ENCODE peak calls at places on chromosomes 1 and 21, in nine cellular contexts. Q is psoas muscle, K is body of pancreas, B is progenitor cell of endocrine pancreas, E is IMR-90, Y is tibial nerve, N is ascending aorta, L is heart right ventricle, F is tibial artery. X is an unnamed sample.

GRCh38 chr1:79290927-79291474 is 284.5 kb upstream of the ADGRL4 start:
- DNase-seq in Q (no peak), K (no peak), B (no peak), E (no peak), Y (no peak), N (no peak), L (no peak), F (no peak), X (no peak)

GRCh38 chr21:36589352-36589971 is 109.5 kb upstream of the SIM2 start:
- DNase-seq in Q (peak), K (peak), B (no peak), E (peak), Y (no peak), N (no peak), L (peak), F (no peak), X (no peak)

GRCh38 chr1:168732736-168733135 is 3.7 kb upstream of the DPT start:
- DNase-seq in Q (no peak), K (no peak), B (no peak), E (no peak), Y (no peak), N (no peak), L (no peak), F (no peak), X (no peak)

GRCh38 chr1:226033599-226034390 is 28.7 kb upstream of the H3-3A start:
- DNase-seq in Q (no peak), K (peak), B (no peak), E (no peak), Y (no peak), N (peak), L (peak), F (no peak), X (no peak)

GRCh38 chr1:178529364-178530036 is 16.6 kb downstream of the TEX35 start:
- DNase-seq in Q (no peak), K (no peak), B (no peak), E (no peak), Y (no peak), N (no peak), L (no peak), F (peak), X (no peak)

GRCh38 chr1:62361426-62361825 is 42.2 kb upstream of the KANK4 start:
- DNase-seq in Q (no peak), K (peak), B (no peak), E (no peak), Y (no peak), N (no peak), L (no peak), F (no peak), X (no peak)

GRCh38 chr1:85137660-85138059 is 63.2 kb downstream of the SYDE2 start:
- DNase-seq in Q (no peak), K (peak), B (peak), E (no peak), Y (no peak), N (no peak), L (peak), F (no peak), X (no peak)

GRCh38 chr1:70441392-70442035 is 30.4 kb downstream of the CTH start:
- DNase-seq in Q (no peak), K (no peak), B (no peak), E (no peak), Y (no peak), N (no peak), L (peak), F (no peak), X (no peak)

GRCh38 chr21:45992311-45993209 is 11.0 kb downstream of the COL6A1 start:
- DNase-seq in Q (peak), K (peak), B (no peak), E (no peak), Y (peak), N (peak), L (peak), F (peak), X (no peak)

GRCh38 chr1:66393586-66394334 is 140.2 kb upstream of the SGIP1 start:
- DNase-seq in Q (peak), K (peak), B (no peak), E (no peak), Y (no peak), N (no peak), L (no peak), F (no peak), X (no peak)

GRCh38 chr1:2046225-2046917 is 3.8 kb upstream of the PRKCZ start:
- DNase-seq in Q (no peak), K (peak), B (peak), E (no peak), Y (no peak), N (no peak), L (peak), F (no peak), X (no peak)

GRCh38 chr1:162632234-162632666 is at the start of gene DDR2:
- DNase-seq in Q (peak), K (peak), B (no peak), E (peak), Y (peak), N (peak), L (peak), F (peak), X (no peak)

GRCh38 chr1:201503397-201504176 is 3.3 kb downstream of the CSRP1 start:
- DNase-seq in Q (no peak), K (peak), B (peak), E (peak), Y (no peak), N (peak), L (peak), F (peak), X (no peak)

GRCh38 chr1:64864018-64864945 is 102.1 kb downstream of the JAK1 start:
- DNase-seq in Q (peak), K (peak), B (no peak), E (no peak), Y (no peak), N (peak), L (peak), F (peak), X (peak)

GRCh38 chr1:92968138-92969032 is 7.1 kb upstream of the DIPK1A start:
- DNase-seq in Q (no peak), K (peak), B (no peak), E (no peak), Y (no peak), N (no peak), L (no peak), F (no peak), X (no peak)
- TF ChIP-seq CTCF in Q (peak), K (peak), B (peak), E (peak), Y (peak), N (peak), L (peak), F (no peak), X (peak)

DNA sequence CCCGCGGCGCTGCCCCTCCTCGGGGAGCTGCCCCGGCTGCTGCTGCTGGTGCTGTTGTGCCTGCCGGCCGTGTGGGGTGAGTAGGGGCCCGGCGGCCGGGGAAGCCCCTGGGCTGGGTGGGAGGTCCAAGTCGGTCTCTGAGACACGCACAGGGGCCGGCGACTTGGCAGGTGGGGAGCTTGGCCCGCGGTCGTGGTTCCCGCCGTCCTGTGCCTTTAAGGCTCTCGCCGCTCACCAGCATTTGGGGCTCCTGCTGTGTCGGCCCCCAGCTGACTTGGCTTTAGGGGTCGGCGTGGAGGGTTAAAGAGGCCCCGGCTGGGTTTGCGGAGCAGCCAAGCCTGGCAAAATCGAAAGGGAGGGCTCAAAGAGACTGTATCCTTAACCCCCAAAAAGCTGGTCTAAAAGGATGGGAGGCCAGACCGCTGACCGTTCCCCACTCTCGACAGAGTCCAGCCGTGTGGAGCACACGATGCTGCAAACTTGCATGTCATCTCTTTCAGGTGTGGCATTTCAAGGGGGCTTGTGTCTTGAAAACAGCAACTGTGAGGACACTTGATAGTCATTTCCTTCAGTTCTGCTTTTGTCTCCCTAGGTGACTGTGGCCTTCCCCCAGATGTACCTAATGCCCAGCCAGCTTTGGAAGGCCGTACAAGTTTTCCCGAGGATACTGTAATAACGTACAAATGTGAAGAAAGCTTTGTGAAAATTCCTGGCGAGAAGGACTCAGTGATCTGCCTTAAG is 482 bp downstream of the CD55 start:
- DNase-seq in Q (no peak), K (no peak), B (no peak), E (no peak), Y (no peak), N (peak), L (no peak), F (no peak), X (no peak)
- TF ChIP-seq CTCF in Q (no peak), K (no peak), B (no peak), E (no peak), Y (peak), N (no peak), L (no peak), F (no peak), X (no peak)

GRCh38 chr1:30145723-30146263 is 577.6 kb downstream of the MATN1 start:
- DNase-seq in Q (no peak), K (no peak), B (no peak), E (no peak), Y (no peak), N (no peak), L (no peak), F (no peak), X (no peak)
- TF ChIP-seq CTCF in Q (no peak), K (no peak), B (no peak), E (no peak), Y (no peak), N (no peak), L (no peak), F (no peak), X (no peak)

DNA sequence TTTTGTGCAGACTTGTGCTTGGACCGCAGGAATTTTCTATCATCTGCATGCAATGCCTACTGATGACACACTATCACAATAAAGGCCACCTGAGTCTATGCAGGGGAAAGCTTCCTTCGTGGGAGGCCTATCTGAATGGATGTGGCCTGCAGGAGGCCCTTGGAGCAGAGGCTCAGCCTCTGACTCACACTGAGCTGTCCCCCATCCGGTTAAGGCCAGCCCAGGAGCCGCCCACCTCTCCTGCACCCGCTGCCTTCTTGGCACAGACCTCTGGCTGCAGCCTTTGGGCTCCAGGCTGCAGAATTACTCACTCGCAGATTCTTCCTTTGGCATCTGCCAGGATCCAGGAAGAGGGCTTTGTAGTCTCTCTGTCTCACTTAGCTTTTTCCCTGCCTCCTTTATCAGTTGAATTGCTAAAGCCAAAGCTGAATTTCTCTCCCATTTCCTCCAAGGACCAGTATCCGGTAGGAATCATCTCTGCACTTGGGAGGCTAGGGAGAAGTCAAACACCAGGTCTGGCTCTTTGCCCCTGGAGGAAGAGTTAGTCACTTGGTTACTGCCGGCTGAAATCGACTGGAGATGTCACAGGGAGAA is 65.1 kb upstream of the JUN start:
- DNase-seq in Q (peak), K (peak), B (no peak), E (peak), Y (no peak), N (peak), L (peak), F (peak), X (no peak)
- TF ChIP-seq CTCF in Q (no peak), K (no peak), B (no peak), E (peak), Y (no peak), N (peak), L (no peak), F (no peak), X (no peak)

GRCh38 chr1:166701603-166702090 is 137.6 kb upstream of the POGK start:
- DNase-seq in Q (no peak), K (no peak), B (no peak), E (no peak), Y (no peak), N (no peak), L (no peak), F (no peak), X (no peak)
- TF ChIP-seq CTCF in Q (no peak), K (no peak), B (no peak), E (no peak), Y (no peak), N (no peak), L (no peak), F (no peak), X (no peak)

GRCh38 chr21:41289431-41289830 is 27.2 kb upstream of the FAM3B start:
- DNase-seq in Q (no peak), K (peak), B (no peak), E (peak), Y (no peak), N (no peak), L (no peak), F (no peak), X (no peak)
- TF ChIP-seq CTCF in Q (no peak), K (peak), B (peak), E (no peak), Y (no peak), N (no peak), L (no peak), F (no peak), X (no peak)

GRCh38 chr21:41357546-41357945 is 4.3 kb upstream of the MX2 start:
- DNase-seq in Q (no peak), K (no peak), B (no peak), E (no peak), Y (no peak), N (no peak), L (no peak), F (no peak), X (no peak)

GRCh38 chr21:41358193-41359166 is 3.3 kb upstream of the MX2 start:
- DNase-seq in Q (no peak), K (no peak), B (no peak), E (no peak), Y (no peak), N (no peak), L (no peak), F (no peak), X (no peak)

GRCh38 chr21:41361053-41361785 is 608 bp upstream of the MX2 start:
- DNase-seq in Q (no peak), K (no peak), B (no peak), E (no peak), Y (no peak), N (peak), L (no peak), F (no peak), X (no peak)

GRCh38 chr21:41360072-41360821 is 1.6 kb upstream of the MX2 start:
- DNase-seq in Q (peak), K (peak), B (no peak), E (peak), Y (peak), N (peak), L (no peak), F (peak), X (no peak)

GRCh38 chr21:41359289-41359688 is 2.5 kb upstream of the MX2 start:
- DNase-seq in Q (no peak), K (no peak), B (no peak), E (no peak), Y (no peak), N (peak), L (no peak), F (no peak), X (no peak)
- TF ChIP-seq CTCF in Q (no peak), K (no peak), B (peak), E (no peak), Y (no peak), N (no peak), L (no peak), F (no peak), X (no peak)

DNA sequence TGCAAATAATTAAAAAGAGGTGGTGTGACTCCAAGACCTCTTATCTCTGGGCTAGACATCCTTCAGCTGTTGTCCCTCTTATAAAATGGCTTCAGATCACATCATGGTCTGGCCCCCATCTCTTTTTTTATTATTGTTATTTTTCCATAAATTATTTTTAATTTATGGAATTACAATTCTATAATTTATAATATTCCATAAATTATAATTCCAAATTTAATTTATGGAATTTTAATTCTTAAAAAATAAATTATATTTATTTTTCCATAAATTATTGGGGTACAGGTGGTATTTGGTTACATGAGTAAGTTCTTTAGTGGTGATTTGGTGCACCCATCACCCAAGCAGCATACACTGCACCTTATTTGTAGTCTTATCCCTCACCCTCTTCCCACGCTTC is 65.9 kb upstream of the GJA5 start:
- DNase-seq in Q (no peak), K (no peak), B (no peak), E (no peak), Y (no peak), N (no peak), L (no peak), F (no peak), X (no peak)
- TF ChIP-seq CTCF in Q (no peak), K (no peak), B (no peak), E (no peak), Y (no peak), N (no peak), L (no peak), F (no peak), X (no peak)

X was measured in natural killer cell.